ENCODE peak calls at places on chromosomes 3 and 15, in seven cellular contexts. Y is breast epithelium, H is H1, J is prostate gland, Q is vagina, U is SK-N-SH, R is Panc1. E is an unnamed sample. For H3K4me1, the result is how much of the 10 kb centered on the place peaks cover.

GRCh38 chr3:12979947-12980487 is 93.2 kb downstream of the IQSEC1 start:
- DNase-seq in Y (no peak), H (no peak), J (no peak), Q (no peak), U (no peak), R (no peak), E (no peak)

GRCh38 chr3:55203006-55203405 is 275.1 kb upstream of the LRTM1 start:
- DNase-seq in Y (no peak), H (no peak), J (no peak), Q (no peak), U (no peak), R (no peak), E (no peak)

GRCh38 chr15:34043391-34043790 is 4.4 kb upstream of the AVEN start:
- DNase-seq in Y (no peak), H (no peak), J (no peak), Q (no peak), U (no peak), R (no peak), E (no peak)

GRCh38 chr3:100891827-100892226 is 101.4 kb downstream of the ABI3BP start:
- DNase-seq in Y (no peak), H (no peak), J (no peak), Q (no peak), U (no peak), R (no peak), E (no peak)

GRCh38 chr15:25542648-25543047 is 103.8 kb upstream of the UBE3A start:
- DNase-seq in Y (no peak), H (no peak), J (no peak), Q (no peak), U (no peak), R (no peak), E (no peak)

GRCh38 chr15:42584031-42584765 is 8.8 kb downstream of the STARD9 start:
- DNase-seq in Y (no peak), H (no peak), J (no peak), Q (no peak), U (no peak), R (no peak), E (no peak)

GRCh38 chr3:135142530-135142929 is 347.5 kb downstream of the EPHB1 start:
- DNase-seq in Y (no peak), H (no peak), J (no peak), Q (no peak), U (no peak), R (no peak), E (no peak)

GRCh38 chr15:74387988-74388955 is 20.8 kb upstream of the CYP11A1 start:
- DNase-seq in Y (peak), H (no peak), J (no peak), Q (no peak), U (no peak), R (no peak), E (no peak)

GRCh38 chr15:99449514-99449913 is 116.3 kb upstream of the MEF2A start:
- DNase-seq in Y (no peak), H (no peak), J (no peak), Q (no peak), U (no peak), R (no peak), E (no peak)

GRCh38 chr3:129892486-129892856 is 1.0 kb downstream of the TMCC1 start:
- DNase-seq in Y (no peak), H (no peak), J (no peak), Q (no peak), U (no peak), R (no peak), E (no peak)

GRCh38 chr3:43279082-43279481 is 7.3 kb upstream of the SNRK start:
- DNase-seq in Y (no peak), H (no peak), J (no peak), Q (no peak), U (no peak), R (no peak), E (no peak)

GRCh38 chr3:129123314-129124060 is 1.9 kb upstream of the RAB43 start:
- DNase-seq in Y (no peak), H (no peak), J (no peak), Q (no peak), U (no peak), R (no peak), E (no peak)

GRCh38 chr3:24493951-24494615 is 567 bp downstream of the THRB start:
- DNase-seq in Y (peak), H (peak), J (peak), Q (no peak), U (peak), R (no peak), E (peak)

GRCh38 chr3:69944931-69945493 is 54.5 kb upstream of the SAMMSON start:
- DNase-seq in Y (no peak), H (no peak), J (no peak), Q (no peak), U (no peak), R (no peak), E (no peak)

GRCh38 chr3:108114423-108115065 is 23.7 kb upstream of the CD47 start:
- DNase-seq in Y (no peak), H (no peak), J (no peak), Q (no peak), U (no peak), R (no peak), E (no peak)

GRCh38 chr3:54079729-54080128 is 42.6 kb upstream of the CACNA2D3 start:
- DNase-seq in Y (no peak), H (no peak), J (no peak), Q (no peak), U (no peak), R (no peak), E (no peak)

GRCh38 chr3:195048059-195048905 is 222.7 kb downstream of the XXYLT1 start:
- DNase-seq in Y (no peak), H (no peak), J (no peak), Q (no peak), U (no peak), R (no peak), E (no peak)

GRCh38 chr3:95971573-95971972 is 842.8 kb upstream of the EPHA6 start:
- DNase-seq in Y (no peak), H (no peak), J (no peak), Q (no peak), U (no peak), R (no peak), E (no peak)

GRCh38 chr3:112979244-112979832 is 4.4 kb upstream of the CD200R1 start:
- DNase-seq in Y (no peak), H (no peak), J (no peak), Q (no peak), U (peak), R (no peak), E (no peak)

GRCh38 chr15:58684036-58684700 is 65.3 kb downstream of the ADAM10 start:
- DNase-seq in Y (no peak), H (no peak), J (no peak), Q (no peak), U (no peak), R (no peak), E (no peak)

GRCh38 chr15:93033434-93034045 is 55.5 kb downstream of the RGMA start:
- DNase-seq in Y (no peak), H (no peak), J (no peak), Q (no peak), U (peak), R (no peak), E (peak)

GRCh38 chr3:172612871-172613678 is 89.8 kb upstream of the TNFSF10 start:
- DNase-seq in Y (no peak), H (no peak), J (no peak), Q (no peak), U (no peak), R (no peak), E (no peak)

GRCh38 chr15:42796955-42797779 is 60.2 kb upstream of the CDAN1 start:
- DNase-seq in Y (no peak), H (no peak), J (no peak), Q (no peak), U (no peak), R (no peak), E (no peak)

GRCh38 chr3:152260026-152260425 is 8.7 kb upstream of the MBNL1 start:
- DNase-seq in Y (no peak), H (no peak), J (no peak), Q (no peak), U (no peak), R (no peak), E (no peak)

GRCh38 chr3:69115731-69116130 is 6.7 kb downstream of the LMOD3 start:
- DNase-seq in Y (no peak), H (no peak), J (no peak), Q (no peak), U (no peak), R (no peak), E (no peak)

GRCh38 chr15:56936929-56937328 is 18.5 kb downstream of the TCF12 start:
- DNase-seq in Y (no peak), H (no peak), J (no peak), Q (no peak), U (no peak), R (no peak), E (no peak)

GRCh38 chr3:168467085-168467714 is 371.5 kb upstream of the GOLIM4 start:
- DNase-seq in Y (no peak), H (no peak), J (no peak), Q (no peak), U (peak), R (no peak), E (no peak)

GRCh38 chr3:126683506-126683905 is 20.5 kb upstream of the CHCHD6 start:
- DNase-seq in Y (no peak), H (peak), J (no peak), Q (peak), U (peak), R (no peak), E (no peak)

GRCh38 chr3:148648685-148649352 is 48.9 kb upstream of the AGTR1 start:
- DNase-seq in Y (no peak), H (no peak), J (no peak), Q (no peak), U (no peak), R (no peak), E (no peak)

GRCh38 chr3:138326866-138327595 is 2.6 kb downstream of the NME9 start:
- DNase-seq in Y (no peak), H (no peak), J (no peak), Q (no peak), U (no peak), R (no peak), E (no peak)

GRCh38 chr3:138323971-138324370 is 5.7 kb downstream of the NME9 start:
- DNase-seq in Y (no peak), H (no peak), J (no peak), Q (no peak), U (no peak), R (no peak), E (no peak)

GRCh38 chr3:138328341-138328740 is 1.3 kb downstream of the NME9 start:
- DNase-seq in Y (no peak), H (no peak), J (no peak), Q (no peak), U (peak), R (no peak), E (no peak)

GRCh38 chr3:138327831-138328230 is 1.8 kb downstream of the NME9 start:
- DNase-seq in Y (no peak), H (no peak), J (no peak), Q (no peak), U (no peak), R (no peak), E (no peak)

GRCh38 chr3:138325990-138326389 is 3.7 kb downstream of the NME9 start:
- DNase-seq in Y (no peak), H (no peak), J (peak), Q (no peak), U (no peak), R (no peak), E (no peak)
- H3K27ac ChIP-seq in Y (no peak), H (no peak), J (no peak), Q (no peak), U (no peak), R (no peak), E (no peak)

DNA sequence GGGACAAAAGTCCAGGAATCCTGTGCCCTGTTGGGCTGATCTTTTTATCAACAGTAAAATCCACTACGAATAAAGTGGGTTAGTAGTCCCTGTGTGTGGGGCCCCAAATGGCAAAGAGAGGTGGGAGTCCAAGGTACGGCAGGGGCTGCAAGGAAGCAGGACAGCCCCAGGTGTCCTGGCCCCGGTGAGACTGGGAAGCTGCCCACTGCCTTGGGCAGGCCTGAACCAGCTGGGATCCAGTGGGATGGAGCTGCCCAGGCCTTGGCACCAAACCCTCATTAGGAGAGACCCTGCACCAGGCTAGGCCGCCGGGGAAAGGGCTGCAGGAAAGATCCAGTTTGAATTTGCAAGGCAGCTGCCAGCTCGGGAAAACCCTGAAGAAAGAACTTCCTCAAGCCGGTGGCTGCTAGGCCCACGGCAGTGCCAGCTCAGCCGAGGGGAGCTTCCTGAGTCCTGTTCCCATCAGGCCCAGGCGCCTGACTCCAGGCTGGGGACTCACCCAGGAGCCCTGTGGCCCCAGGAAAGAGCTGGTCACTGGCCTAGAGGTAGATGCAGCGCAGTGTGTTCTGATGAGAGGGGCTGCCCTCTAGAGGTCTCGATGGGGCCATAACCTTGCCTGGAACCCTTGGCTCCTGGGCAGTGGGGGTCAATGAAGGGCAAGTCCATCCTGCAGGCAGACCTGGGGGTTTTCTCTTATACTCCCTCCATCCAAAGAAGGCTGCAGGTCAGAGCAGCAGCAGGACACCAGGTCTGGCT is 14.4 kb upstream of the GNAI2 start:
- DNase-seq in Y (no peak), H (peak), J (no peak), Q (no peak), U (no peak), R (no peak), E (no peak)
- TF ChIP-seq POLR2AphosphoS5 in Y (no peak), H (no peak), J (no peak), Q (no peak), U (no peak), R (no peak), E (no peak)

GRCh38 chr15:41567261-41567660 is 8.2 kb downstream of the TYRO3 start:
- DNase-seq in Y (no peak), H (no peak), J (no peak), Q (no peak), U (no peak), R (no peak), E (no peak)

GRCh38 chr15:41564960-41565502 is 6.0 kb downstream of the TYRO3 start:
- DNase-seq in Y (no peak), H (no peak), J (no peak), Q (no peak), U (no peak), R (no peak), E (no peak)

GRCh38 chr15:41564286-41564959 is 5.4 kb downstream of the TYRO3 start:
- DNase-seq in Y (no peak), H (peak), J (no peak), Q (no peak), U (peak), R (no peak), E (no peak)

GRCh38 chr15:41566121-41566885 is 7.3 kb downstream of the TYRO3 start:
- DNase-seq in Y (no peak), H (no peak), J (no peak), Q (no peak), U (no peak), R (no peak), E (no peak)

GRCh38 chr15:41565702-41566101 is 6.7 kb downstream of the TYRO3 start:
- DNase-seq in Y (no peak), H (no peak), J (no peak), Q (no peak), U (no peak), R (no peak), E (no peak)
- H3K4me1 ChIP-seq in Y (under half), H (half or more), J (under half), Q (under half), U (under half), R (under half), E (under half)

GRCh38 chr3:183372911-183373310 is 55.5 kb downstream of the MCF2L2 start:
- DNase-seq in Y (no peak), H (no peak), J (no peak), Q (no peak), U (no peak), R (no peak), E (no peak)
- H3K27ac ChIP-seq in Y (no peak), H (no peak), J (no peak), Q (no peak), U (no peak), R (no peak), E (no peak)

GRCh38 chr3:185740133-185740532 is 84.7 kb downstream of the IGF2BP2 start:
- DNase-seq in Y (no peak), H (no peak), J (no peak), Q (no peak), U (no peak), R (no peak), E (no peak)

GRCh38 chr3:185750015-185750414 is 74.8 kb downstream of the IGF2BP2 start:
- DNase-seq in Y (no peak), H (peak), J (no peak), Q (no peak), U (no peak), R (no peak), E (no peak)

GRCh38 chr3:185746470-185746869 is 78.4 kb downstream of the IGF2BP2 start:
- DNase-seq in Y (no peak), H (no peak), J (no peak), Q (no peak), U (no peak), R (no peak), E (no peak)

GRCh38 chr3:185750702-185751101 is 74.1 kb downstream of the IGF2BP2 start:
- DNase-seq in Y (no peak), H (no peak), J (no peak), Q (no peak), U (no peak), R (no peak), E (no peak)

DNA sequence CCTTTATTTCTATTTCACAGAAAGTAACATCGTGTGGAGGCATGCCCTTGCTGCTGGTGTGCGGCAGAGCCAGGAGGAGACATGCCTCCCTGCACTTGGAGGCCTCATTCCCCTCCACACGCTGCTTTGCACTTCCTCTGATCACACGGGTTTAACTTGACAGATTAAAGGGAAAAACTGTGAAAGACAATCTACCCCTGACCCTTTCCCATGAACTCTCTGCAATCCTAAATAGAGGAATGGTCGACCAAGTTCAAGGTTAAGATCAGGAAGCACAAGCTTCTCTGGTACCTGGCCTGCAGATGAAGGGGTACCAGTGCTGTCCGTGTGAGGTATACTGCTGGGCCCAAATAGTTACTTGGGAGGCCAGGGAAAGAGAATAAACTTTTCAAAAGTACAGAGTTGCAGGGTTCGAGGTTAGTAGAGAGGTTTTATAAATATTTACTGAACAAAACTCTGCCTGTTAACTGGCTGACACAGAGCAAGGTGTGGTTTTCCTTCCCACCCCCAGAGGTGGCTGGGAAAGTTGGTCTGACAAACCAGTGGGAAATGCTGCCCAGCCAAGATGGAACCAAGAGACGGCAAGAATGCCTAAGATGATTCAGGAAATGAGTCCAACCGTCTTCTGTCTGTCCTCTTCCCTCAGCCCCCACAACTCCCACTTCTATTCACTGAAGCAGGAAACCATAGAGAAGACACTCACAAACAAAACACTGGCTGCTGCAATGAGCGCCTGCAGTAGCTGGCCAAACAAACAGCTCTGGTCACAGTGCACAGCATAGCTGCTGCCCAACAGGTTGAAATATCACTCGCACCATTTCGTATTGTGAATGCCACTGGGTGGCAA is 79.6 kb downstream of the IGF2BP2 start:
- DNase-seq in Y (no peak), H (no peak), J (no peak), Q (no peak), U (no peak), R (no peak), E (no peak)
- TF ChIP-seq POLR2AphosphoS5 in Y (no peak), H (no peak), J (no peak), Q (no peak), U (no peak), R (no peak), E (no peak)